ENCODE peak calls at places on chromosomes 12 and 14, in four cellular contexts. One of them, this sample, is unnamed.

GRCh38 chr12:28963554-28963953 is 185.5 kb upstream of the FAR2 start:
- DNase-seq in endothelial cell: no peak
- DNase-seq in midbrain: no peak
- DNase-seq in GM10248: no peak
- DNase-seq in this sample: peak

GRCh38 chr14:93114068-93114710 is 1.5 kb downstream of the ITPK1 start:
- DNase-seq in endothelial cell: no peak
- DNase-seq in midbrain: no peak
- DNase-seq in GM10248: no peak
- DNase-seq in this sample: no peak

GRCh38 chr12:64400041-64400440 is 4.2 kb upstream of the XPOT start:
- DNase-seq in endothelial cell: no peak
- DNase-seq in midbrain: peak
- DNase-seq in GM10248: no peak
- DNase-seq in this sample: no peak

GRCh38 chr14:22646570-22647254 is 2.6 kb upstream of the OR6J1 start:
- DNase-seq in endothelial cell: no peak
- DNase-seq in midbrain: no peak
- DNase-seq in GM10248: no peak
- DNase-seq in this sample: no peak

GRCh38 chr12:21775130-21775920 is 819 bp upstream of the KCNJ8 start:
- DNase-seq in endothelial cell: no peak
- DNase-seq in midbrain: no peak
- DNase-seq in GM10248: no peak
- DNase-seq in this sample: peak

GRCh38 chr12:1879633-1880032 is 38.8 kb downstream of the CACNA2D4 start:
- DNase-seq in endothelial cell: no peak
- DNase-seq in midbrain: no peak
- DNase-seq in GM10248: no peak
- DNase-seq in this sample: peak

GRCh38 chr12:94041833-94042232 is 106.5 kb upstream of the PLXNC1 start:
- DNase-seq in endothelial cell: no peak
- DNase-seq in midbrain: no peak
- DNase-seq in GM10248: no peak
- DNase-seq in this sample: no peak

GRCh38 chr14:36068777-36069534 is 107.6 kb downstream of the PTCSC3 start:
- DNase-seq in endothelial cell: no peak
- DNase-seq in midbrain: no peak
- DNase-seq in GM10248: no peak
- DNase-seq in this sample: no peak

GRCh38 chr12:117312770-117313169 is 48.7 kb downstream of the NOS1 start:
- DNase-seq in endothelial cell: no peak
- DNase-seq in midbrain: no peak
- DNase-seq in GM10248: no peak
- DNase-seq in this sample: no peak

GRCh38 chr12:114888458-114888857 is 204.5 kb upstream of the TBX3 start:
- DNase-seq in endothelial cell: no peak
- DNase-seq in midbrain: no peak
- DNase-seq in GM10248: no peak
- DNase-seq in this sample: no peak

GRCh38 chr14:104115691-104116543 is 22.5 kb upstream of the KIF26A start:
- DNase-seq in endothelial cell: no peak
- DNase-seq in midbrain: no peak
- DNase-seq in GM10248: no peak
- DNase-seq in this sample: peak

GRCh38 chr14:28763914-28764848 is 2.4 kb upstream of the FOXG1 start:
- DNase-seq in endothelial cell: no peak
- DNase-seq in midbrain: no peak
- DNase-seq in GM10248: no peak
- DNase-seq in this sample: no peak

GRCh38 chr12:108914031-108914630 is 34.2 kb downstream of the DAO start:
- DNase-seq in endothelial cell: no peak
- DNase-seq in midbrain: peak
- DNase-seq in GM10248: no peak
- DNase-seq in this sample: no peak

GRCh38 chr14:105448706-105449111 is 25.9 kb upstream of the CRIP2 start:
- DNase-seq in endothelial cell: peak
- DNase-seq in midbrain: peak
- DNase-seq in GM10248: peak
- DNase-seq in this sample: peak

GRCh38 chr12:31393004-31393550 is 67.1 kb upstream of the SINHCAF start:
- DNase-seq in endothelial cell: no peak
- DNase-seq in midbrain: no peak
- DNase-seq in GM10248: no peak
- DNase-seq in this sample: no peak

GRCh38 chr14:57470909-57471308 is 22.7 kb downstream of the CCDC198 start:
- DNase-seq in endothelial cell: no peak
- DNase-seq in midbrain: no peak
- DNase-seq in GM10248: no peak
- DNase-seq in this sample: no peak

GRCh38 chr14:104678346-104678745 is 11.1 kb upstream of the INF2 start:
- DNase-seq in endothelial cell: no peak
- DNase-seq in midbrain: no peak
- DNase-seq in GM10248: no peak
- DNase-seq in this sample: no peak

This sample was measured in Caco-2.